ENCODE peak calls at places on chromosomes 1 and 21, in four cellular contexts. A is right lobe of liver, K is endodermal cell, B is hepatocyte. D is an unnamed sample.

GRCh38 chr1:89566761-89567174 is 42.1 kb downstream of the LRRC8B start:
- DNase-seq in K (no peak), B (peak), A (peak), D (no peak)

GRCh38 chr1:151611288-151611790 is 511 bp upstream of the SNX27 start:
- DNase-seq in A (no peak), B (peak), K (no peak), D (no peak)

GRCh38 chr1:9684806-9685205 is 33.3 kb downstream of the PIK3CD start:
- DNase-seq in A (no peak), K (no peak), B (no peak), D (no peak)

GRCh38 chr1:75999034-75999433 is 66.8 kb upstream of the ASB17 start:
- DNase-seq in K (no peak), B (no peak), A (no peak), D (no peak)

GRCh38 chr1:154730251-154730650 is 122.3 kb upstream of the ADAR start:
- DNase-seq in K (no peak), B (peak), A (no peak), D (no peak)

GRCh38 chr1:192382758-192383157 is 66.0 kb downstream of the RGS21 start:
- DNase-seq in B (no peak), A (no peak), K (no peak), D (no peak)

GRCh38 chr21:27429612-27430361 is 462.9 kb upstream of the ADAMTS5 start:
- DNase-seq in K (no peak), A (no peak), B (no peak), D (no peak)

GRCh38 chr1:162213281-162213909 is 143.9 kb downstream of the NOS1AP start:
- DNase-seq in K (no peak), A (peak), B (peak), D (no peak)

GRCh38 chr1:173505401-173505800 is 28.3 kb downstream of the PRDX6 start:
- DNase-seq in A (no peak), B (no peak), K (no peak), D (no peak)

GRCh38 chr1:173122344-173122880 is 71.7 kb upstream of the TNFSF18 start:
- DNase-seq in K (no peak), A (no peak), B (peak), D (no peak)

GRCh38 chr1:94715311-94715710 is 104.8 kb upstream of the SLC44A3 start:
- DNase-seq in A (no peak), K (no peak), B (no peak), D (no peak)

GRCh38 chr1:91501527-91501859 is 842 bp downstream of the CDC7 start:
- DNase-seq in K (no peak), A (no peak), B (no peak), D (no peak)

GRCh38 chr1:32372149-32372756 is 9.9 kb downstream of the TSSK3 start:
- DNase-seq in B (no peak), K (peak), A (no peak), D (peak)
- TF ChIP-seq CTCF in B (no peak), K (peak), A (no peak), D (peak)

GRCh38 chr1:220454155-220454777 is 73.7 kb upstream of the MARK1 start:
- DNase-seq in K (no peak), A (no peak), B (no peak), D (no peak)
- TF ChIP-seq CTCF in K (peak), A (no peak), B (peak), D (peak)

GRCh38 chr1:2469103-2469940 is 6.8 kb upstream of the PLCH2 start:
- DNase-seq in A (no peak), K (no peak), B (no peak), D (no peak)
- TF ChIP-seq CTCF in A (no peak), K (no peak), B (no peak), D (no peak)

DNA sequence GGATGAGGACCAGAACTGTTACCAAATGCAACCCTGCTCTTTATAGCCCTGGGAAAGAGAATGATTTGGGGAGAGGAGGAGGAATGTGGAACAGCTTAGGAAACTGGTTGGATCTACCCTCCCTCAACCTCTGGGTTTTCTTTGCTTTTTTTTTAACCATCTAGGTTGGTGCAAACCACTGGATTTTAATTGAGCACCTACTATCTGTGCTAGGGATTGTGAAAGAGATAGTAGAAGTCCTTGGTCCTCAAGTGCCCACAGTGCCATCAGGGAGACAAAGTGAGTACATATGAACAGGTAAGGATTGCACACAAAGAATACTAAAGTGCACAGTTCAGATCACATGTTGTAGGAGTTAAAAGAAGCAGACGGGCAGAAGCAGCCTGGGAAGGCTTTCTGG is 4.7 kb downstream of the TAGLN2 start:
- DNase-seq in A (no peak), K (no peak), B (no peak), D (no peak)
- TF ChIP-seq CTCF in A (no peak), K (no peak), B (no peak), D (no peak)

DNA sequence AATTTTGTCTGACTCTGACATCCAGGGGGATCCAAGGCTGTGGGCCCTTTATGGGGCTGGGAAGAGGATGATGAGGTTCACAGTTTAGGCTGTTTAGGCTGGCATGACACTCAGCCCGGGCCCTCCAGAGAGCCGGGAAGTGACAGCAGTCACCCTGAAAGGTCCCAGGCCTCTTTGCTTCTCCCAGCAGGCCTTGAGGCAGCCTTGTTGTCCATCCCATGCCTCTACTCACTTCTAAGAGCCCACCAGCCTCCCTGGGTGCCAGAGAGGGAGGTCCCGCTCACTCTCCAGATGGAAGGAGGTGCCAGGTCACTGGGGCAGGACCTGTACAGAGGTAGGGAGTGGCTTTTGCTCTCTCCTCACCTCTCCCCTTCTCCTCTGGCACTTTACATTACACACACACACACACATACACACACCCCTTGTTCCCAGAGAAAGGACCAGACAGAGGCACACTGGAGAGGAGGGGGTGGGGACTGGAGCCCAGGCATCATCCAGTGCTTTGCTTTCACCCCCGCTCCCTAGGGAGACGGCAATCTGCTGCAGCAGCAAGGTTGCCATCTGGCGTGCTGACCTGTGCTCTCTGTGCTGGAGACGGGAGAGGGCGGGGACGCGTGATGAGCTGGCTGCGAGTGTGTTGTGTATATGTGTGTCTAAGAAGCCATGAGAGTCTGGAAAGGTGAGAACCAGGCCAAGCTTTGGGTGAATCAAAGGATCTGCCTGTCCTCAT is 4.6 kb downstream of the KLHDC8A start:
- DNase-seq in A (no peak), B (peak), K (peak), D (no peak)
- TF ChIP-seq CTCF in A (no peak), B (no peak), K (no peak), D (no peak)

GRCh38 chr1:2443285-2444137 is 31.1 kb upstream of the PEX10 start:
- DNase-seq in A (no peak), K (peak), B (no peak), D (no peak)
- TF ChIP-seq CTCF in A (no peak), K (peak), B (peak), D (peak)

GRCh38 chr1:68805097-68805641 is 308.3 kb upstream of the DEPDC1 start:
- DNase-seq in A (no peak), B (no peak), K (no peak), D (no peak)

GRCh38 chr1:68812295-68812694 is 315.4 kb upstream of the DEPDC1 start:
- DNase-seq in K (no peak), B (no peak), A (no peak), D (no peak)

GRCh38 chr1:68814067-68814466 is 317.2 kb upstream of the DEPDC1 start:
- DNase-seq in B (no peak), A (no peak), K (no peak), D (no peak)

GRCh38 chr1:68811806-68812205 is 314.9 kb upstream of the DEPDC1 start:
- DNase-seq in K (no peak), A (no peak), B (no peak), D (no peak)

GRCh38 chr1:68808351-68808750 is 311.5 kb upstream of the DEPDC1 start:
- DNase-seq in K (peak), B (peak), A (no peak), D (no peak)
- TF ChIP-seq CTCF in K (peak), B (no peak), A (no peak), D (no peak)

GRCh38 chr1:32964461-32965250 is at the start of gene RNF19B:
- DNase-seq in A (peak), K (peak), B (peak), D (peak)
- TF ChIP-seq CTCF in A (peak), K (no peak), B (no peak), D (peak)

D was measured in chondrocyte.